ENCODE peak calls at places on chromosomes 5 and 9, in ten cellular contexts. One of them, this sample, is unnamed.

GRCh38 chr5:69217154-69217731 is 17.4 kb upstream of the CDK7 start:
- DNase-seq in lung: no peak
- DNase-seq in right atrium auricular region: no peak
- DNase-seq in endothelial cell: peak; percentile 95
- DNase-seq in neural progenitor cell: no peak
- DNase-seq in mesothelial cell of epicardium: no peak
- DNase-seq in hypothalamus: no peak
- DNase-seq in Peyer's patch: peak; percentile 100
- DNase-seq in epithelial cell of proximal tubule: no peak
- DNase-seq in Calu3: no peak
- DNase-seq in this sample: peak; percentile 99

GRCh38 chr5:130555429-130555828 is 609.6 kb downstream of the HINT1 start:
- DNase-seq in lung: no peak
- DNase-seq in right atrium auricular region: no peak
- DNase-seq in endothelial cell: no peak
- DNase-seq in neural progenitor cell: no peak
- DNase-seq in mesothelial cell of epicardium: no peak
- DNase-seq in hypothalamus: no peak
- DNase-seq in Peyer's patch: no peak
- DNase-seq in epithelial cell of proximal tubule: no peak
- DNase-seq in Calu3: no peak
- DNase-seq in this sample: no peak

GRCh38 chr5:2093859-2094615 is 211.3 kb upstream of the IRX4 start:
- DNase-seq in lung: no peak
- DNase-seq in right atrium auricular region: peak; percentile 92
- DNase-seq in endothelial cell: no peak
- DNase-seq in neural progenitor cell: no peak
- DNase-seq in mesothelial cell of epicardium: no peak
- DNase-seq in hypothalamus: no peak
- DNase-seq in Peyer's patch: no peak
- DNase-seq in epithelial cell of proximal tubule: no peak
- DNase-seq in Calu3: no peak
- DNase-seq in this sample: no peak

GRCh38 chr9:128919409-128919808 is 1.4 kb upstream of the PHYHD1 start:
- DNase-seq in lung: no peak
- DNase-seq in right atrium auricular region: no peak
- DNase-seq in endothelial cell: no peak
- DNase-seq in neural progenitor cell: no peak
- DNase-seq in mesothelial cell of epicardium: no peak
- DNase-seq in hypothalamus: no peak
- DNase-seq in Peyer's patch: no peak
- DNase-seq in epithelial cell of proximal tubule: no peak
- DNase-seq in Calu3: no peak
- DNase-seq in this sample: no peak

GRCh38 chr5:8641796-8642505 is 773.0 kb downstream of the MTRR start:
- DNase-seq in lung: no peak
- DNase-seq in right atrium auricular region: no peak
- DNase-seq in endothelial cell: no peak
- DNase-seq in neural progenitor cell: no peak
- DNase-seq in mesothelial cell of epicardium: no peak
- DNase-seq in hypothalamus: no peak
- DNase-seq in Peyer's patch: no peak
- DNase-seq in epithelial cell of proximal tubule: no peak
- DNase-seq in Calu3: no peak
- DNase-seq in this sample: no peak

GRCh38 chr9:97628668-97629067 is 4.5 kb downstream of the TSTD2 start:
- DNase-seq in lung: no peak
- DNase-seq in right atrium auricular region: no peak
- DNase-seq in endothelial cell: no peak
- DNase-seq in neural progenitor cell: peak; percentile 60
- DNase-seq in mesothelial cell of epicardium: no peak
- DNase-seq in hypothalamus: no peak
- DNase-seq in Peyer's patch: no peak
- DNase-seq in epithelial cell of proximal tubule: no peak
- DNase-seq in Calu3: no peak
- DNase-seq in this sample: no peak

GRCh38 chr9:92138157-92138959 is 23.1 kb upstream of the SPTLC1 start:
- DNase-seq in lung: peak; percentile 69
- DNase-seq in right atrium auricular region: peak; percentile 66
- DNase-seq in endothelial cell: peak; percentile 93
- DNase-seq in neural progenitor cell: peak; percentile 91
- DNase-seq in mesothelial cell of epicardium: peak; percentile 93
- DNase-seq in hypothalamus: no peak
- DNase-seq in Peyer's patch: peak; percentile 57
- DNase-seq in epithelial cell of proximal tubule: no peak
- DNase-seq in Calu3: peak; percentile 78
- DNase-seq in this sample: peak; percentile 75

GRCh38 chr9:6907772-6908381 is 150.1 kb downstream of the KDM4C start:
- DNase-seq in lung: no peak
- DNase-seq in right atrium auricular region: no peak
- DNase-seq in endothelial cell: peak; percentile 18
- DNase-seq in neural progenitor cell: no peak
- DNase-seq in mesothelial cell of epicardium: no peak
- DNase-seq in hypothalamus: no peak
- DNase-seq in Peyer's patch: no peak
- DNase-seq in epithelial cell of proximal tubule: no peak
- DNase-seq in Calu3: no peak
- DNase-seq in this sample: no peak

GRCh38 chr5:134975843-134976242 is 8.1 kb downstream of the CATSPER3 start:
- DNase-seq in lung: no peak
- DNase-seq in right atrium auricular region: no peak
- DNase-seq in endothelial cell: no peak
- DNase-seq in neural progenitor cell: no peak
- DNase-seq in mesothelial cell of epicardium: no peak
- DNase-seq in hypothalamus: no peak
- DNase-seq in Peyer's patch: no peak
- DNase-seq in epithelial cell of proximal tubule: peak; percentile 12
- DNase-seq in Calu3: no peak
- DNase-seq in this sample: no peak

GRCh38 chr9:84297162-84297821 is 43.3 kb downstream of the SLC28A3 start:
- DNase-seq in lung: no peak
- DNase-seq in right atrium auricular region: no peak
- DNase-seq in endothelial cell: no peak
- DNase-seq in neural progenitor cell: no peak
- DNase-seq in mesothelial cell of epicardium: no peak
- DNase-seq in hypothalamus: no peak
- DNase-seq in Peyer's patch: no peak
- DNase-seq in epithelial cell of proximal tubule: no peak
- DNase-seq in Calu3: no peak
- DNase-seq in this sample: no peak

GRCh38 chr5:126969548-126969947 is 60.8 kb downstream of the MARCHF3 start:
- DNase-seq in lung: no peak
- DNase-seq in right atrium auricular region: no peak
- DNase-seq in endothelial cell: no peak
- DNase-seq in neural progenitor cell: no peak
- DNase-seq in mesothelial cell of epicardium: no peak
- DNase-seq in hypothalamus: no peak
- DNase-seq in Peyer's patch: peak; percentile 27
- DNase-seq in epithelial cell of proximal tubule: no peak
- DNase-seq in Calu3: no peak
- DNase-seq in this sample: no peak

GRCh38 chr5:141838326-141839014 is 39.7 kb downstream of the PCDH1 start:
- DNase-seq in lung: no peak
- DNase-seq in right atrium auricular region: no peak
- DNase-seq in endothelial cell: no peak
- DNase-seq in neural progenitor cell: no peak
- DNase-seq in mesothelial cell of epicardium: no peak
- DNase-seq in hypothalamus: no peak
- DNase-seq in Peyer's patch: no peak
- DNase-seq in epithelial cell of proximal tubule: no peak
- DNase-seq in Calu3: no peak
- DNase-seq in this sample: no peak

GRCh38 chr5:93610581-93611167 is 27.7 kb downstream of the NR2F1 start:
- DNase-seq in lung: no peak
- DNase-seq in right atrium auricular region: no peak
- DNase-seq in endothelial cell: no peak
- DNase-seq in neural progenitor cell: peak; percentile 30
- DNase-seq in mesothelial cell of epicardium: no peak
- DNase-seq in hypothalamus: no peak
- DNase-seq in Peyer's patch: no peak
- DNase-seq in epithelial cell of proximal tubule: no peak
- DNase-seq in Calu3: no peak
- DNase-seq in this sample: no peak

GRCh38 chr9:91374939-91375338 is 13.2 kb upstream of the AUH start:
- DNase-seq in lung: no peak
- DNase-seq in right atrium auricular region: no peak
- DNase-seq in endothelial cell: no peak
- DNase-seq in neural progenitor cell: no peak
- DNase-seq in mesothelial cell of epicardium: no peak
- DNase-seq in hypothalamus: no peak
- DNase-seq in Peyer's patch: no peak
- DNase-seq in epithelial cell of proximal tubule: no peak
- DNase-seq in Calu3: no peak
- DNase-seq in this sample: no peak

GRCh38 chr5:107558951-107559350 is 111.8 kb downstream of the EFNA5 start:
- DNase-seq in lung: no peak
- DNase-seq in right atrium auricular region: no peak
- DNase-seq in endothelial cell: no peak
- DNase-seq in neural progenitor cell: peak; percentile 32
- DNase-seq in mesothelial cell of epicardium: no peak
- DNase-seq in hypothalamus: no peak
- DNase-seq in Peyer's patch: no peak
- DNase-seq in epithelial cell of proximal tubule: no peak
- DNase-seq in Calu3: no peak
- DNase-seq in this sample: no peak

GRCh38 chr9:137050570-137050969 is 3.3 kb downstream of the ENTPD2 start:
- DNase-seq in lung: no peak
- DNase-seq in right atrium auricular region: no peak
- DNase-seq in endothelial cell: no peak
- DNase-seq in neural progenitor cell: no peak
- DNase-seq in mesothelial cell of epicardium: no peak
- DNase-seq in hypothalamus: no peak
- DNase-seq in Peyer's patch: no peak
- DNase-seq in epithelial cell of proximal tubule: no peak
- DNase-seq in Calu3: no peak
- DNase-seq in this sample: no peak

GRCh38 chr5:59036274-59036961 is 453.5 kb downstream of the RAB3C start:
- DNase-seq in lung: peak; percentile 62
- DNase-seq in right atrium auricular region: peak; percentile 79
- DNase-seq in endothelial cell: no peak
- DNase-seq in neural progenitor cell: no peak
- DNase-seq in mesothelial cell of epicardium: no peak
- DNase-seq in hypothalamus: no peak
- DNase-seq in Peyer's patch: no peak
- DNase-seq in epithelial cell of proximal tubule: no peak
- DNase-seq in Calu3: peak; percentile 17
- DNase-seq in this sample: no peak

GRCh38 chr5:39947657-39948056 is 522.9 kb upstream of the DAB2 start:
- DNase-seq in lung: no peak
- DNase-seq in right atrium auricular region: no peak
- DNase-seq in endothelial cell: no peak
- DNase-seq in neural progenitor cell: no peak
- DNase-seq in mesothelial cell of epicardium: no peak
- DNase-seq in hypothalamus: no peak
- DNase-seq in Peyer's patch: no peak
- DNase-seq in epithelial cell of proximal tubule: no peak
- DNase-seq in Calu3: peak; percentile 5
- DNase-seq in this sample: no peak

GRCh38 chr9:124598048-124598447 is 90.8 kb upstream of the NR5A1 start:
- DNase-seq in lung: no peak
- DNase-seq in right atrium auricular region: no peak
- DNase-seq in endothelial cell: no peak
- DNase-seq in neural progenitor cell: no peak
- DNase-seq in mesothelial cell of epicardium: no peak
- DNase-seq in hypothalamus: no peak
- DNase-seq in Peyer's patch: no peak
- DNase-seq in epithelial cell of proximal tubule: no peak
- DNase-seq in Calu3: no peak
- DNase-seq in this sample: no peak

GRCh38 chr5:45694255-45694834 is 1.8 kb downstream of the HCN1 start:
- DNase-seq in lung: no peak
- DNase-seq in right atrium auricular region: no peak
- DNase-seq in endothelial cell: peak; percentile 34
- DNase-seq in neural progenitor cell: peak; percentile 53
- DNase-seq in mesothelial cell of epicardium: no peak
- DNase-seq in hypothalamus: no peak
- DNase-seq in Peyer's patch: no peak
- DNase-seq in epithelial cell of proximal tubule: no peak
- DNase-seq in Calu3: no peak
- DNase-seq in this sample: no peak

GRCh38 chr9:93126151-93126781 is 7.8 kb downstream of the NINJ1 start:
- DNase-seq in lung: no peak
- DNase-seq in right atrium auricular region: no peak
- DNase-seq in endothelial cell: no peak
- DNase-seq in neural progenitor cell: no peak
- DNase-seq in mesothelial cell of epicardium: no peak
- DNase-seq in hypothalamus: no peak
- DNase-seq in Peyer's patch: no peak
- DNase-seq in epithelial cell of proximal tubule: no peak
- DNase-seq in Calu3: no peak
- DNase-seq in this sample: no peak

GRCh38 chr5:2883771-2884170 is 132.3 kb upstream of the IRX2 start:
- DNase-seq in lung: no peak
- DNase-seq in right atrium auricular region: no peak
- DNase-seq in endothelial cell: no peak
- DNase-seq in neural progenitor cell: no peak
- DNase-seq in mesothelial cell of epicardium: peak; percentile 2
- DNase-seq in hypothalamus: no peak
- DNase-seq in Peyer's patch: no peak
- DNase-seq in epithelial cell of proximal tubule: no peak
- DNase-seq in Calu3: no peak
- DNase-seq in this sample: peak; percentile 18

GRCh38 chr9:35280394-35280793 is 118.6 kb downstream of the UNC13B start:
- DNase-seq in lung: no peak
- DNase-seq in right atrium auricular region: no peak
- DNase-seq in endothelial cell: no peak
- DNase-seq in neural progenitor cell: no peak
- DNase-seq in mesothelial cell of epicardium: no peak
- DNase-seq in hypothalamus: no peak
- DNase-seq in Peyer's patch: no peak
- DNase-seq in epithelial cell of proximal tubule: no peak
- DNase-seq in Calu3: no peak
- DNase-seq in this sample: no peak

GRCh38 chr9:133986774-133987454 is 5.2 kb downstream of the VAV2 start:
- DNase-seq in lung: no peak
- DNase-seq in right atrium auricular region: no peak
- DNase-seq in endothelial cell: no peak
- DNase-seq in neural progenitor cell: no peak
- DNase-seq in mesothelial cell of epicardium: no peak
- DNase-seq in hypothalamus: no peak
- DNase-seq in Peyer's patch: no peak
- DNase-seq in epithelial cell of proximal tubule: no peak
- DNase-seq in Calu3: no peak
- DNase-seq in this sample: no peak

GRCh38 chr5:135129307-135129706 is 95.3 kb upstream of the PITX1 start:
- DNase-seq in lung: no peak
- DNase-seq in right atrium auricular region: no peak
- DNase-seq in endothelial cell: no peak
- DNase-seq in neural progenitor cell: no peak
- DNase-seq in mesothelial cell of epicardium: no peak
- DNase-seq in hypothalamus: no peak
- DNase-seq in Peyer's patch: no peak
- DNase-seq in epithelial cell of proximal tubule: no peak
- DNase-seq in Calu3: peak; percentile 46
- DNase-seq in this sample: no peak